ENCODE peak calls at places on chromosomes 1 and 21, in nine cellular contexts. X, M, T, R, D, V, Q, K and G are unnamed samples.

GRCh38 chr1:89369331-89369730 is 5.5 kb downstream of the GBP6 start:
- DNase-seq in K (no peak), Q (no peak), X (no peak), V (no peak), D (no peak), R (no peak), M (no peak), T (no peak), G (no peak)

GRCh38 chr1:211605034-211605433 is 26.1 kb upstream of the SLC30A1 start:
- DNase-seq in Q (no peak), D (no peak), V (no peak), M (no peak), K (no peak), T (no peak), R (no peak), X (no peak), G (no peak)

GRCh38 chr1:212651977-212652376 is 43.4 kb downstream of the ATF3 start:
- DNase-seq in X (no peak), T (no peak), R (no peak), Q (no peak), V (no peak), D (no peak), M (no peak), K (no peak), G (no peak)

GRCh38 chr1:247332901-247333361 is 1.3 kb upstream of the ZNF496 start:
- DNase-seq in X (no peak), M (no peak), R (no peak), Q (peak), T (peak), D (no peak), K (no peak), V (no peak), G (no peak)

GRCh38 chr1:25813734-25814471 is 5.9 kb upstream of the MTFR1L start:
- DNase-seq in V (no peak), X (no peak), K (no peak), M (no peak), D (no peak), Q (no peak), T (no peak), R (no peak), G (peak)

GRCh38 chr1:48069662-48070432 is 72.7 kb upstream of the TRABD2B start:
- DNase-seq in K (no peak), Q (no peak), D (peak), T (no peak), R (no peak), M (no peak), X (peak), V (no peak), G (no peak)

GRCh38 chr1:30268923-30269666 is 454.3 kb downstream of the MATN1 start:
- DNase-seq in R (no peak), K (no peak), T (no peak), X (no peak), V (no peak), M (no peak), Q (no peak), D (no peak), G (no peak)

GRCh38 chr1:231393668-231394067 is 28.4 kb downstream of the EGLN1 start:
- DNase-seq in K (no peak), V (no peak), Q (no peak), R (no peak), D (peak), T (no peak), M (no peak), X (no peak), G (no peak)

GRCh38 chr1:196317535-196318522 is 290.4 kb downstream of the KCNT2 start:
- DNase-seq in M (no peak), R (no peak), T (no peak), V (peak), D (peak), K (no peak), Q (peak), X (peak), G (peak)

GRCh38 chr1:111182052-111182451 is 18.4 kb downstream of the DENND2D start:
- DNase-seq in X (no peak), R (no peak), K (no peak), M (no peak), V (no peak), Q (no peak), D (no peak), T (no peak), G (no peak)

GRCh38 chr1:30715886-30716285 is 7.5 kb downstream of the MATN1 start:
- DNase-seq in K (no peak), R (no peak), T (no peak), V (no peak), M (no peak), D (no peak), X (no peak), Q (no peak), G (no peak)

GRCh38 chr1:9687120-9687875 is 35.8 kb downstream of the PIK3CD start:
- DNase-seq in T (no peak), K (peak), R (peak), V (peak), X (peak), Q (no peak), M (peak), D (peak), G (peak)

GRCh38 chr1:114510235-114511047 is 562 bp downstream of the TRIM33 start:
- DNase-seq in Q (peak), X (peak), D (peak), K (peak), M (peak), T (no peak), V (peak), R (no peak), G (peak)

GRCh38 chr1:13543927-13544556 is 30.2 kb upstream of the LRRC38 start:
- DNase-seq in X (peak), R (no peak), M (no peak), V (peak), D (no peak), K (no peak), T (peak), Q (peak), G (no peak)

GRCh38 chr21:18070392-18070791 is 174.2 kb upstream of the CHODL start:
- DNase-seq in K (no peak), X (peak), D (no peak), R (no peak), Q (no peak), T (no peak), M (no peak), V (no peak), G (no peak)

GRCh38 chr1:150168960-150169565 is 19.3 kb downstream of the PLEKHO1 start:
- DNase-seq in D (peak), Q (peak), K (peak), R (peak), V (peak), X (peak), M (peak), T (no peak), G (peak)

GRCh38 chr1:156445789-156446263 is 54.7 kb downstream of the MEF2D start:
- DNase-seq in D (peak), Q (peak), M (peak), R (peak), X (peak), T (peak), V (peak), K (peak), G (peak)

GRCh38 chr1:54997711-54997986 is 1.1 kb upstream of the BSND start:
- DNase-seq in R (no peak), K (no peak), Q (no peak), D (no peak), X (no peak), M (no peak), T (no peak), V (no peak), G (no peak)

GRCh38 chr1:157226739-157227138 is 88.5 kb upstream of the ETV3 start:
- DNase-seq in V (no peak), T (no peak), K (no peak), D (no peak), R (no peak), M (no peak), X (no peak), Q (no peak), G (no peak)